ENCODE peak calls at places on chromosome 11, in five cellular contexts. V, I, E, L and H are unnamed samples.
A peak's percentile ranks its signal among the peaks of the same experiment; 100 is the strongest.

GRCh38 chr11:1881442-1882264 is 10.0 kb downstream of the PRR33 start:
- DNase-seq in V (no peak), I (no peak), E (no peak), L (no peak), H (no peak)

GRCh38 chr11:46616551-46617450 is at the start of gene HARBI1:
- DNase-seq in V (peak; percentile 89), I (peak; percentile 85), E (peak; percentile 77), L (peak; percentile 55), H (peak; percentile 94)

GRCh38 chr11:35981581-35981980 is 37.7 kb downstream of the LDLRAD3 start:
- DNase-seq in V (no peak), I (no peak), E (no peak), L (no peak), H (no peak)

GRCh38 chr11:95255523-95256165 is 24.6 kb upstream of the SESN3 start:
- DNase-seq in V (no peak), I (no peak), E (no peak), L (no peak), H (no peak)

GRCh38 chr11:112693781-112694180 is 267.4 kb upstream of the NCAM1 start:
- DNase-seq in V (no peak), I (no peak), E (no peak), L (no peak), H (no peak)

GRCh38 chr11:9214765-9215164 is 50.4 kb downstream of the DENND5A start:
- DNase-seq in V (no peak), I (no peak), E (no peak), L (no peak), H (no peak)

GRCh38 chr11:16924826-16925494 is 89.3 kb downstream of the PLEKHA7 start:
- DNase-seq in V (no peak), I (peak; percentile 49), E (peak; percentile 78), L (no peak), H (peak; percentile 55)

GRCh38 chr11:46254135-46254491 is 23.3 kb upstream of the CREB3L1 start:
- DNase-seq in V (no peak), I (no peak), E (peak; percentile 53), L (no peak), H (no peak)

GRCh38 chr11:87141322-87141721 is 103.6 kb downstream of the TMEM135 start:
- DNase-seq in V (no peak), I (no peak), E (no peak), L (no peak), H (no peak)

GRCh38 chr11:93020248-93021088 is 51.0 kb downstream of the MTNR1B start:
- DNase-seq in V (no peak), I (no peak), E (no peak), L (no peak), H (no peak)

GRCh38 chr11:64650923-64651523 is 60.0 kb downstream of the SLC22A12 start:
- DNase-seq in V (peak; percentile 63), I (peak; percentile 53), E (no peak), L (no peak), H (no peak)

GRCh38 chr11:47992959-47993820 is 12.8 kb downstream of the PTPRJ start:
- DNase-seq in V (peak; percentile 66), I (no peak), E (no peak), L (no peak), H (no peak)

GRCh38 chr11:128451651-128452470 is 135.5 kb downstream of the ETS1 start:
- DNase-seq in V (no peak), I (no peak), E (peak; percentile 82), L (no peak), H (no peak)

GRCh38 chr11:43944761-43945311 is 2.4 kb downstream of the C11orf96 start:
- DNase-seq in V (peak; percentile 83), I (peak; percentile 82), E (peak; percentile 19), L (no peak), H (peak; percentile 72)

GRCh38 chr11:45178890-45179663 is 32.6 kb downstream of the PRDM11 start:
- DNase-seq in V (no peak), I (no peak), E (no peak), L (no peak), H (no peak)

GRCh38 chr11:121321614-121322243 is 29.2 kb downstream of the SC5D start:
- DNase-seq in V (no peak), I (no peak), E (no peak), L (no peak), H (no peak)

GRCh38 chr11:46345881-46346484 is 1.3 kb upstream of the DGKZ start:
- DNase-seq in V (no peak), I (no peak), E (no peak), L (no peak), H (no peak)

GRCh38 chr11:47912843-47913437 is 64.8 kb upstream of the NUP160 start:
- DNase-seq in V (no peak), I (no peak), E (no peak), L (no peak), H (no peak)

GRCh38 chr11:88312665-88313064 is 24.9 kb downstream of the CTSC start:
- DNase-seq in V (no peak), I (no peak), E (no peak), L (no peak), H (no peak)

GRCh38 chr11:42951266-42951665 is 360.5 kb upstream of the API5 start:
- DNase-seq in V (no peak), I (no peak), E (no peak), L (no peak), H (no peak)

GRCh38 chr11:3341298-3341697 is 37.6 kb downstream of the ZNF195 start:
- DNase-seq in V (peak; percentile 34), I (peak; percentile 60), E (peak; percentile 28), L (no peak), H (peak; percentile 65)

GRCh38 chr11:130775306-130776043 is 140.8 kb downstream of the SNX19 start:
- DNase-seq in V (no peak), I (no peak), E (no peak), L (no peak), H (no peak)

GRCh38 chr11:46930089-46930488 is 6.5 kb upstream of the CSTPP1 start:
- DNase-seq in V (no peak), I (no peak), E (peak; percentile 34), L (no peak), H (no peak)

GRCh38 chr11:17763703-17764102 is 29.1 kb downstream of the KCNC1 start:
- DNase-seq in V (no peak), I (no peak), E (no peak), L (no peak), H (no peak)

GRCh38 chr11:70220920-70221319 is 17.8 kb downstream of the FADD start:
- DNase-seq in V (no peak), I (no peak), E (no peak), L (no peak), H (no peak)

GRCh38 chr11:16001899-16002426 is 354.4 kb downstream of the SOX6 start:
- DNase-seq in V (no peak), I (no peak), E (peak; percentile 92), L (no peak), H (no peak)

GRCh38 chr11:80846979-80847378 is 1406.1 kb upstream of the TENM4 start:
- DNase-seq in V (no peak), I (no peak), E (no peak), L (peak; percentile 67), H (no peak)

GRCh38 chr11:95910638-95911368 is 13.1 kb downstream of the MTMR2 start:
- DNase-seq in V (no peak), I (no peak), E (no peak), L (no peak), H (no peak)

GRCh38 chr11:134050541-134051383 is 18.1 kb upstream of the JAM3 start:
- DNase-seq in V (peak; percentile 91), I (peak; percentile 87), E (peak; percentile 32), L (no peak), H (peak; percentile 96)

GRCh38 chr11:110085255-110085838 is 7.8 kb upstream of the ZC3H12C start:
- DNase-seq in V (no peak), I (no peak), E (no peak), L (no peak), H (no peak)

GRCh38 chr11:125164422-125165110 is at the start of gene PKNOX2:
- DNase-seq in V (peak; percentile 66), I (peak; percentile 78), E (peak; percentile 15), L (no peak), H (peak; percentile 95)

GRCh38 chr11:125163431-125164011 is 1.0 kb upstream of the PKNOX2 start:
- DNase-seq in V (no peak), I (no peak), E (no peak), L (no peak), H (no peak)

GRCh38 chr11:125165111-125165663 is 636 bp downstream of the PKNOX2 start:
- DNase-seq in V (no peak), I (peak; percentile 34), E (no peak), L (no peak), H (peak; percentile 81)

GRCh38 chr11:125164091-125164421 is 495 bp upstream of the PKNOX2 start:
- DNase-seq in V (no peak), I (no peak), E (no peak), L (no peak), H (no peak)

GRCh38 chr11:125162743-125163142 is 1.8 kb upstream of the PKNOX2 start:
- DNase-seq in V (no peak), I (no peak), E (no peak), L (no peak), H (no peak)
- TF ChIP-seq FOXM1 in V (no peak), I (no peak), E (no peak), L (no peak), H (no peak)

GRCh38 chr11:124656759-124657627 is 16.5 kb downstream of the SIAE start:
- DNase-seq in V (no peak), I (no peak), E (no peak), L (no peak), H (peak; percentile 52)
- TF ChIP-seq FOXM1 in V (no peak), I (no peak), E (no peak), L (no peak), H (no peak)

DNA sequence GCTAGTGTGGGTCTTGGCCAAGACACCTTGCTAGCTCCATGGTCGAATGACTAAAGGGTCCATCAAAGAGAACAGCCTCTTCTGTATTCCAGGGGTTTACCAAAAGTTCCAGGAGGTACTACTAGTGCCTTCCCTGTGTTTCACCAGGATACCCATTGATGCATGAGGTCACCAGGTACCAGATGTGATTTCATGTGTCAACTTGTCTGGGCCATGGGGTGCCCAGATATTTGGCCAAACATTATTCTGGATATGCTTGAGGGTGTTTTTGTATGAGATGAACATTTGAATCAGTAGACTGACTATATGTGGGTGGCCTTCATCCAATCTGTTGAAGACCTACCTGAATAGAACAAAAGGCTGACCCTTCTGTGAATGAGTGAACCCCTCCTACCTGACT is 92.8 kb downstream of the GALNT18 start:
- DNase-seq in V (no peak), I (no peak), E (no peak), L (no peak), H (no peak)
- TF ChIP-seq FOXM1 in V (no peak), I (no peak), E (no peak), L (no peak), H (no peak)

GRCh38 chr11:33649944-33650343 is 50.7 kb downstream of the C11orf91 start:
- DNase-seq in V (no peak), I (no peak), E (no peak), L (no peak), H (no peak)

GRCh38 chr11:33642461-33643166 is 58.0 kb downstream of the C11orf91 start:
- DNase-seq in V (no peak), I (no peak), E (no peak), L (no peak), H (no peak)

GRCh38 chr11:33643167-33643817 is 57.3 kb downstream of the C11orf91 start:
- DNase-seq in V (no peak), I (no peak), E (no peak), L (no peak), H (no peak)

GRCh38 chr11:33645686-33646085 is 54.9 kb downstream of the C11orf91 start:
- DNase-seq in V (no peak), I (no peak), E (no peak), L (no peak), H (no peak)

GRCh38 chr11:33646629-33647028 is 54.0 kb downstream of the C11orf91 start:
- DNase-seq in V (no peak), I (no peak), E (no peak), L (no peak), H (no peak)
- TF ChIP-seq FOXM1 in V (no peak), I (no peak), E (no peak), L (no peak), H (no peak)